ENCODE peak calls at places on chromosomes 4 and X, in six cellular contexts. O is GM12878, H is neural progenitor cell, Y is AG04450, W is AG10803, S is fibroblast of lung. K is an unnamed sample.
A peak's percentile ranks its signal among the peaks of the same experiment; 100 is the strongest.

GRCh38 chr4:55251896-55252295 is 94.1 kb upstream of the SRD5A3 start:
- DNase-seq in O (no peak), H (no peak), Y (no peak), W (no peak), S (no peak), K (no peak)

GRCh38 chrX:120310861-120311631 is at the start of gene TMEM255A:
- DNase-seq in O (no peak), H (peak; percentile 50), Y (no peak), W (no peak), S (peak; percentile 14), K (no peak)

GRCh38 chr4:126777649-126778048 is 855.1 kb upstream of the INTU start:
- DNase-seq in O (no peak), H (no peak), Y (peak; percentile 66), W (peak; percentile 89), S (peak; percentile 87), K (no peak)

GRCh38 chr4:110195561-110196205 is 2.7 kb downstream of the ELOVL6 start:
- DNase-seq in O (no peak), H (no peak), Y (no peak), W (no peak), S (no peak), K (no peak)

GRCh38 chr4:169975837-169976796 is 50.1 kb downstream of the MFAP3L start:
- DNase-seq in O (no peak), H (peak; percentile 63), Y (no peak), W (peak; percentile 29), S (no peak), K (no peak)

GRCh38 chr4:124318292-124318691 is 394.2 kb downstream of the ANKRD50 start:
- DNase-seq in O (no peak), H (no peak), Y (no peak), W (no peak), S (no peak), K (no peak)

GRCh38 chrX:106391284-106391852 is 220.4 kb upstream of the RADX start:
- DNase-seq in O (no peak), H (no peak), Y (no peak), W (no peak), S (peak; percentile 15), K (no peak)

GRCh38 chr4:71460368-71460767 is 121.5 kb downstream of the SLC4A4 start:
- DNase-seq in O (no peak), H (no peak), Y (no peak), W (no peak), S (no peak), K (peak; percentile 10)

GRCh38 chr4:188955066-188955465 is 815.8 kb downstream of the TRIML1 start:
- DNase-seq in O (no peak), H (no peak), Y (no peak), W (no peak), S (no peak), K (no peak)

GRCh38 chr4:173273956-173274355 is 60.2 kb downstream of the HMGB2 start:
- DNase-seq in O (no peak), H (no peak), Y (peak; percentile 32), W (peak; percentile 40), S (no peak), K (no peak)

GRCh38 chrX:155968106-155968714 is 29.3 kb upstream of the IL9R start:
- DNase-seq in O (no peak), H (no peak), Y (no peak), W (no peak), S (no peak), K (no peak)

GRCh38 chrX:39381446-39381845 is 580.2 kb downstream of the MID1IP1 start:
- DNase-seq in O (no peak), H (peak; percentile 44), Y (no peak), W (no peak), S (no peak), K (no peak)

GRCh38 chr4:153451931-153452660 is 14.1 kb upstream of the TMEM131L start:
- DNase-seq in O (no peak), H (peak; percentile 59), Y (no peak), W (no peak), S (no peak), K (no peak)

GRCh38 chr4:182846041-182846440 is 71.1 kb downstream of the DCTD start:
- DNase-seq in O (no peak), H (no peak), Y (no peak), W (no peak), S (no peak), K (no peak)

GRCh38 chrX:107483976-107484726 is 34.7 kb downstream of the FRMPD3 start:
- DNase-seq in O (no peak), H (peak; percentile 60), Y (no peak), W (peak; percentile 20), S (peak; percentile 42), K (peak; percentile 13)

GRCh38 chrX:110125435-110125834 is 122.5 kb downstream of the TMEM164 start:
- DNase-seq in O (no peak), H (peak; percentile 63), Y (no peak), W (no peak), S (peak; percentile 5), K (no peak)

GRCh38 chr4:174628206-174628605 is 105.9 kb upstream of the HPGD start:
- DNase-seq in O (no peak), H (no peak), Y (no peak), W (no peak), S (no peak), K (no peak)

GRCh38 chr4:6393066-6393465 is 79.3 kb downstream of the PPP2R2C start:
- DNase-seq in O (no peak), H (no peak), Y (no peak), W (no peak), S (no peak), K (no peak)
- H3K4me3 ChIP-seq in O (no peak overlapping the region), H (no peak overlapping the region), Y (no peak overlapping the region), W (no peak overlapping the region), S (no peak overlapping the region), K (no peak overlapping the region)

GRCh38 chrX:151973851-151974335 is 583 bp downstream of the GABRE start:
- DNase-seq in O (no peak), H (no peak), Y (no peak), W (peak; percentile 43), S (peak; percentile 24), K (no peak)
- H3K4me3 ChIP-seq in O (no peak overlapping the region), H (peak overlapping the region; percentile 40), Y (peak overlapping the region; percentile 64), W (peak overlapping the region; percentile 75), S (peak overlapping the region; percentile 31), K (peak overlapping the region; percentile 65)

GRCh38 chrX:38375888-38376287 is 23.5 kb downstream of the OTC start:
- DNase-seq in O (no peak), H (peak; percentile 7), Y (no peak), W (no peak), S (no peak), K (no peak)
- H3K4me3 ChIP-seq in O (no peak overlapping the region), H (no peak overlapping the region), Y (no peak overlapping the region), W (no peak overlapping the region), S (no peak overlapping the region), K (no peak overlapping the region)

DNA sequence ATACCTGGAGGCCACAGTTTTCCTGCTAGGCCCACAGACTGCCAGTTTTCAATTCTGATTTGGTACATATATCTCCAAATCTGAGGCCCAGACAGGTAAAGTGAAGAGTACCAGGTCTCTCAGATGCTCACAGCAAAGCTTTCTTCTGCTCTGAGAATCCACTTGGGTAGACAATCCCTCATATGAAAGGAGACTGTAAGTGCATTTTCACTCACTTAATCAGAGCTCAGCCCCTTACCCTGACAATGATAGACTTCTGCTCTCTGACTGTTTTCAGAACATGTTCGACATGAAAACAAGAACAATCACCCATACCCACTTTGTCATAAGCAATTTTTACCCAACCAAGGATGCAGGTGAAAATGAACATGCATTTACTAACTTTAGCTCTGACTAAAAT is 7.1 kb downstream of the GPRIN3 start:
- DNase-seq in O (no peak), H (no peak), Y (no peak), W (no peak), S (no peak), K (no peak)
- H3K4me3 ChIP-seq in O (no peak overlapping the region), H (no peak overlapping the region), Y (no peak overlapping the region), W (no peak overlapping the region), S (no peak overlapping the region), K (no peak overlapping the region)

DNA sequence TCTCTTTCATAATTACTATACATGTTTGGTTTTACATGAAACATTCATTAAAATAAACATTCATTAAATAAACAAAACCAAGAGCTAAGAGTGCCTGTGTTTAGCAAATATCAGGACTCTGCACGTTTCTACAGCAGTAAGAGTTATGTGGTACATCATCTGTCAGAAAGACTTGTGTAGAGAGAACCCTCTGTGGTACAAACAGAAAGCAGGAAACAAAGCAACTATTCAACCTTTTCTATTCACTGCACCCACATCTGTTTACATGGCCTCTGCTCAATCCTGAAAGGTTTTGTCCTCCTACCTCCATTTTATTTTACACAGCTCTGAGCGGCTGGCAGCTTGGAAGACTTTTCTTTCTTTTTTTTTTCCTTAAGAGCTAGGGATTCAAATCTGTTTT is 90.7 kb upstream of the PCDH18 start:
- DNase-seq in O (no peak), H (peak; percentile 73), Y (no peak), W (no peak), S (no peak), K (no peak)
- H3K4me3 ChIP-seq in O (no peak overlapping the region), H (peak overlapping the region; percentile 23), Y (no peak overlapping the region), W (no peak overlapping the region), S (no peak overlapping the region), K (no peak overlapping the region)

DNA sequence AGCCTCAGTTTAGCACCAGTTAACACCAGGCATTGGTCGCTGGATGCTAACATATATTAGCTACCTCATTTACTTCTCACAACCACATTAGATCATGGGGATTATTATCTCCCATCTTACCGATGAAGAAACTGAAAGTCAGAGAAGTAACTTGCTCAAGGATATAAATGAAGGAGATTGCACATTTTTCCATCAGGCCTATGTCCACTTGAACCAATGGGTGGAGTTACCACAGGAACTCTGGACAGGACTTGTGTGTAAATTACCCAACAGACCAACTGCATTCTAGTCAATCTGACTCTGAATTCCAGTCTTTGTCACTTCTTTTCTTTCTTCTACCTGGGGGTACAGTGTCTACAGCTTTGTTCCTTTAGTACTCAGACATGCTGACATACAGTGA is 1.8 kb downstream of the LNX1 start:
- DNase-seq in O (no peak), H (no peak), Y (no peak), W (peak; percentile 47), S (no peak), K (no peak)
- H3K4me3 ChIP-seq in O (no peak overlapping the region), H (no peak overlapping the region), Y (no peak overlapping the region), W (no peak overlapping the region), S (no peak overlapping the region), K (no peak overlapping the region)

DNA sequence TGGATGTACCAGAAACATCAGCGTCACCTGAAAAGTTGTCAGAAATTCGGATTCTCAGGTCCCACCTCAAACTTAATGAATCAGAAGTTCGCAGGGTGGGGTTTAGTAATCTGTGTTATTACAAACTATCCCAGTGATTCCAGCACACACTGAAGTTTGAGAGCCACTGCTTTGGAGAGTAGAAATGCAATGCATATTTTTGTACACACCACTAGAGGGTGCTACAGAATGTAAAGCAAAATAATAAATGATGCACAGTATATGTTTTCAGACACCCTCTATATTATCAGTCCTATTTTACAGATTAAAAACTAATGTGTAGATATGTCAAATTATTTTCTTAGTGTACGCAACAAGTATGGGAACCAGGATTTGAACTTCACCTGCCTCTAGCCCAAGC is 2.5 kb upstream of the MORF4L2 start:
- DNase-seq in O (no peak), H (peak; percentile 61), Y (no peak), W (peak; percentile 28), S (peak; percentile 24), K (no peak)
- H3K4me3 ChIP-seq in O (no peak overlapping the region), H (no peak overlapping the region), Y (no peak overlapping the region), W (no peak overlapping the region), S (no peak overlapping the region), K (no peak overlapping the region)

DNA sequence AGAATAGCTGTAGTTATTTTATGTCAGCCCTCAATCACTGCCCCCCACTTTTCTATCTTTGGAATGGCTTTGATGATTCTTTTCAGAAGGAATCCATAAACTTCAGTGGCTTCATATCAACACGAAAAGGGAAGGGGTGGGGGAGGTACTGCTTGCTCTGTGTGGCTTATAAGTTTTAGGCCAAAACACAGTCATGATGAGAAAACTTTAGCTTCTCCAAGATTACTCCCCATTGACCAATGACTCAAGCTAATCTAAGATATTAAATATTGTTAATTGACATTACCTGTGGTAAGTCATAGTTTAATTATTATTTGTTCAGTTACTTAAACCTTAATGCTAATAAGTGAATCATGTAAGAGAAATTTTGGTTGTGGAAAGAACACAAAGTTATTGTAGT is 669.6 kb upstream of the FAM241A start:
- DNase-seq in O (no peak), H (no peak), Y (no peak), W (no peak), S (no peak), K (no peak)
- H3K4me3 ChIP-seq in O (no peak overlapping the region), H (no peak overlapping the region), Y (no peak overlapping the region), W (no peak overlapping the region), S (no peak overlapping the region), K (no peak overlapping the region)

K was measured in skeletal muscle cell.